ENCODE peak calls at places on chromosomes 2 and 18, in seven cellular contexts. One of them, this sample, is unnamed.

GRCh38 chr2:40043191-40043590 is 264.1 kb upstream of the THUMPD2 start:
- DNase-seq in HFF-Myc: no peak
- DNase-seq in neural progenitor cell: no peak
- DNase-seq in foreskin fibroblast: peak
- DNase-seq in CD8-positive, alpha-beta T cell: no peak
- DNase-seq in IMR-90: peak
- DNase-seq in Peyer's patch: no peak
- DNase-seq in this sample: no peak

GRCh38 chr2:1286929-1287328 is 126.3 kb upstream of the TPO start:
- DNase-seq in Peyer's patch: no peak
- DNase-seq in IMR-90: no peak
- DNase-seq in HFF-Myc: no peak
- DNase-seq in foreskin fibroblast: peak
- DNase-seq in CD8-positive, alpha-beta T cell: no peak
- DNase-seq in neural progenitor cell: no peak
- DNase-seq in this sample: no peak

GRCh38 chr2:160721089-160722040 is 227.8 kb upstream of the RBMS1 start:
- DNase-seq in neural progenitor cell: no peak
- DNase-seq in IMR-90: no peak
- DNase-seq in CD8-positive, alpha-beta T cell: no peak
- DNase-seq in HFF-Myc: no peak
- DNase-seq in foreskin fibroblast: no peak
- DNase-seq in Peyer's patch: no peak
- DNase-seq in this sample: no peak

GRCh38 chr2:151638188-151638933 is 95.9 kb downstream of the NEB start:
- DNase-seq in IMR-90: no peak
- DNase-seq in HFF-Myc: no peak
- DNase-seq in foreskin fibroblast: peak
- DNase-seq in neural progenitor cell: no peak
- DNase-seq in Peyer's patch: no peak
- DNase-seq in CD8-positive, alpha-beta T cell: peak
- DNase-seq in this sample: no peak

GRCh38 chr2:236852977-236853374 is 232.7 kb upstream of the COPS8 start:
- DNase-seq in Peyer's patch: no peak
- DNase-seq in foreskin fibroblast: no peak
- DNase-seq in IMR-90: no peak
- DNase-seq in neural progenitor cell: no peak
- DNase-seq in HFF-Myc: no peak
- DNase-seq in CD8-positive, alpha-beta T cell: no peak
- DNase-seq in this sample: no peak

GRCh38 chr2:179336782-179337534 is 72.3 kb upstream of the SESTD1 start:
- DNase-seq in CD8-positive, alpha-beta T cell: no peak
- DNase-seq in foreskin fibroblast: peak
- DNase-seq in Peyer's patch: no peak
- DNase-seq in IMR-90: peak
- DNase-seq in neural progenitor cell: peak
- DNase-seq in HFF-Myc: peak
- DNase-seq in this sample: peak

GRCh38 chr2:133859578-133859977 is 291.3 kb upstream of the NCKAP5 start:
- DNase-seq in foreskin fibroblast: no peak
- DNase-seq in HFF-Myc: no peak
- DNase-seq in CD8-positive, alpha-beta T cell: no peak
- DNase-seq in Peyer's patch: no peak
- DNase-seq in IMR-90: no peak
- DNase-seq in neural progenitor cell: no peak
- DNase-seq in this sample: no peak

GRCh38 chr2:63424329-63425078 is 163.8 kb downstream of the WDPCP start:
- DNase-seq in foreskin fibroblast: peak
- DNase-seq in CD8-positive, alpha-beta T cell: no peak
- DNase-seq in HFF-Myc: peak
- DNase-seq in Peyer's patch: no peak
- DNase-seq in IMR-90: peak
- DNase-seq in neural progenitor cell: peak
- DNase-seq in this sample: peak

GRCh38 chr2:219430633-219431615 is 3.7 kb upstream of the SPEG start:
- DNase-seq in CD8-positive, alpha-beta T cell: no peak
- DNase-seq in IMR-90: peak
- DNase-seq in neural progenitor cell: peak
- DNase-seq in Peyer's patch: no peak
- DNase-seq in HFF-Myc: no peak
- DNase-seq in foreskin fibroblast: peak
- DNase-seq in this sample: no peak

GRCh38 chr2:223459328-223459939 is 142.7 kb downstream of the SCG2 start:
- DNase-seq in neural progenitor cell: peak
- DNase-seq in HFF-Myc: no peak
- DNase-seq in Peyer's patch: no peak
- DNase-seq in CD8-positive, alpha-beta T cell: no peak
- DNase-seq in IMR-90: peak
- DNase-seq in foreskin fibroblast: peak
- DNase-seq in this sample: no peak

GRCh38 chr2:117921520-117921919 is 92.3 kb downstream of the CCDC93 start:
- DNase-seq in IMR-90: no peak
- DNase-seq in CD8-positive, alpha-beta T cell: no peak
- DNase-seq in HFF-Myc: no peak
- DNase-seq in Peyer's patch: no peak
- DNase-seq in foreskin fibroblast: no peak
- DNase-seq in neural progenitor cell: no peak
- DNase-seq in this sample: no peak

GRCh38 chr2:148531175-148532048 is 113.1 kb upstream of the EPC2 start:
- DNase-seq in Peyer's patch: no peak
- DNase-seq in IMR-90: no peak
- DNase-seq in foreskin fibroblast: no peak
- DNase-seq in neural progenitor cell: no peak
- DNase-seq in HFF-Myc: no peak
- DNase-seq in CD8-positive, alpha-beta T cell: no peak
- DNase-seq in this sample: no peak

GRCh38 chr2:145022671-145023330 is 502.9 kb upstream of the ZEB2 start:
- DNase-seq in Peyer's patch: no peak
- DNase-seq in foreskin fibroblast: peak
- DNase-seq in HFF-Myc: no peak
- DNase-seq in IMR-90: peak
- DNase-seq in CD8-positive, alpha-beta T cell: no peak
- DNase-seq in neural progenitor cell: no peak
- DNase-seq in this sample: no peak

GRCh38 chr2:140593159-140593558 is 1537.7 kb downstream of the LRP1B start:
- DNase-seq in HFF-Myc: no peak
- DNase-seq in CD8-positive, alpha-beta T cell: no peak
- DNase-seq in Peyer's patch: no peak
- DNase-seq in neural progenitor cell: no peak
- DNase-seq in IMR-90: no peak
- DNase-seq in foreskin fibroblast: no peak
- DNase-seq in this sample: no peak

GRCh38 chr18:78611201-78611800 is 368.3 kb upstream of the SALL3 start:
- DNase-seq in neural progenitor cell: no peak
- DNase-seq in IMR-90: no peak
- DNase-seq in Peyer's patch: no peak
- DNase-seq in foreskin fibroblast: no peak
- DNase-seq in HFF-Myc: no peak
- DNase-seq in CD8-positive, alpha-beta T cell: no peak
- DNase-seq in this sample: no peak

GRCh38 chr18:715626-716025 is 3.2 kb upstream of the ENOSF1 start:
- DNase-seq in HFF-Myc: no peak
- DNase-seq in neural progenitor cell: no peak
- DNase-seq in Peyer's patch: no peak
- DNase-seq in foreskin fibroblast: peak
- DNase-seq in CD8-positive, alpha-beta T cell: no peak
- DNase-seq in IMR-90: peak
- DNase-seq in this sample: peak

GRCh38 chr2:203586696-203587095 is 51.6 kb upstream of the RAPH1 start:
- DNase-seq in IMR-90: peak
- DNase-seq in neural progenitor cell: no peak
- DNase-seq in Peyer's patch: no peak
- DNase-seq in HFF-Myc: no peak
- DNase-seq in foreskin fibroblast: peak
- DNase-seq in CD8-positive, alpha-beta T cell: no peak
- DNase-seq in this sample: no peak

GRCh38 chr18:79517322-79517721 is 121.6 kb downstream of the NFATC1 start:
- DNase-seq in IMR-90: no peak
- DNase-seq in Peyer's patch: no peak
- DNase-seq in HFF-Myc: no peak
- DNase-seq in CD8-positive, alpha-beta T cell: no peak
- DNase-seq in neural progenitor cell: no peak
- DNase-seq in foreskin fibroblast: no peak
- DNase-seq in this sample: no peak

GRCh38 chr2:85665264-85665937 is 2.6 kb downstream of the SFTPB start:
- DNase-seq in CD8-positive, alpha-beta T cell: no peak
- DNase-seq in foreskin fibroblast: no peak
- DNase-seq in Peyer's patch: no peak
- DNase-seq in HFF-Myc: no peak
- DNase-seq in neural progenitor cell: no peak
- DNase-seq in IMR-90: no peak
- DNase-seq in this sample: no peak

GRCh38 chr2:191109888-191110287 is 40.9 kb downstream of the STAT4 start:
- DNase-seq in neural progenitor cell: no peak
- DNase-seq in foreskin fibroblast: no peak
- DNase-seq in HFF-Myc: no peak
- DNase-seq in Peyer's patch: no peak
- DNase-seq in IMR-90: no peak
- DNase-seq in CD8-positive, alpha-beta T cell: no peak
- DNase-seq in this sample: peak

GRCh38 chr2:102698369-102699111 is 63.3 kb upstream of the TMEM182 start:
- DNase-seq in neural progenitor cell: no peak
- DNase-seq in foreskin fibroblast: peak
- DNase-seq in IMR-90: no peak
- DNase-seq in Peyer's patch: peak
- DNase-seq in HFF-Myc: no peak
- DNase-seq in CD8-positive, alpha-beta T cell: no peak
- DNase-seq in this sample: no peak

GRCh38 chr2:158815650-158816049 is 20.5 kb downstream of the DAPL1 start:
- DNase-seq in Peyer's patch: no peak
- DNase-seq in foreskin fibroblast: no peak
- DNase-seq in HFF-Myc: no peak
- DNase-seq in CD8-positive, alpha-beta T cell: no peak
- DNase-seq in neural progenitor cell: no peak
- DNase-seq in IMR-90: no peak
- DNase-seq in this sample: no peak

GRCh38 chr2:205675861-205676516 is 6.3 kb upstream of the NRP2 start:
- DNase-seq in Peyer's patch: no peak
- DNase-seq in IMR-90: peak
- DNase-seq in HFF-Myc: no peak
- DNase-seq in foreskin fibroblast: peak
- DNase-seq in neural progenitor cell: peak
- DNase-seq in CD8-positive, alpha-beta T cell: no peak
- DNase-seq in this sample: peak

GRCh38 chr2:44553456-44553855 is 191.7 kb downstream of the CAMKMT start:
- DNase-seq in HFF-Myc: peak
- DNase-seq in IMR-90: peak
- DNase-seq in foreskin fibroblast: peak
- DNase-seq in Peyer's patch: no peak
- DNase-seq in neural progenitor cell: no peak
- DNase-seq in CD8-positive, alpha-beta T cell: no peak
- DNase-seq in this sample: peak

GRCh38 chr2:177265386-177265690 is 811 bp upstream of the NFE2L2 start:
- DNase-seq in Peyer's patch: no peak
- DNase-seq in IMR-90: peak
- DNase-seq in HFF-Myc: no peak
- DNase-seq in neural progenitor cell: no peak
- DNase-seq in foreskin fibroblast: peak
- DNase-seq in CD8-positive, alpha-beta T cell: no peak
- DNase-seq in this sample: no peak

GRCh38 chr2:167186465-167186864 is 298.2 kb downstream of the XIRP2 start:
- DNase-seq in IMR-90: no peak
- DNase-seq in neural progenitor cell: no peak
- DNase-seq in foreskin fibroblast: no peak
- DNase-seq in Peyer's patch: no peak
- DNase-seq in HFF-Myc: no peak
- DNase-seq in CD8-positive, alpha-beta T cell: no peak
- DNase-seq in this sample: no peak

GRCh38 chr2:43318791-43319190 is 92.4 kb upstream of the ZFP36L2 start:
- DNase-seq in foreskin fibroblast: peak
- DNase-seq in neural progenitor cell: no peak
- DNase-seq in Peyer's patch: no peak
- DNase-seq in HFF-Myc: no peak
- DNase-seq in CD8-positive, alpha-beta T cell: no peak
- DNase-seq in IMR-90: peak
- DNase-seq in this sample: no peak

GRCh38 chr2:134098258-134098785 is 155.6 kb upstream of the MGAT5 start:
- DNase-seq in neural progenitor cell: no peak
- DNase-seq in IMR-90: no peak
- DNase-seq in CD8-positive, alpha-beta T cell: no peak
- DNase-seq in Peyer's patch: no peak
- DNase-seq in HFF-Myc: no peak
- DNase-seq in foreskin fibroblast: no peak
- DNase-seq in this sample: no peak

GRCh38 chr18:58991127-58991798 is 126.6 kb downstream of the ZNF532 start:
- DNase-seq in neural progenitor cell: no peak
- DNase-seq in HFF-Myc: no peak
- DNase-seq in CD8-positive, alpha-beta T cell: no peak
- DNase-seq in Peyer's patch: no peak
- DNase-seq in IMR-90: peak
- DNase-seq in foreskin fibroblast: peak
- DNase-seq in this sample: no peak

GRCh38 chr2:37005118-37005868 is 39.0 kb upstream of the STRN start:
- DNase-seq in neural progenitor cell: peak
- DNase-seq in Peyer's patch: no peak
- DNase-seq in HFF-Myc: peak
- DNase-seq in IMR-90: peak
- DNase-seq in foreskin fibroblast: peak
- DNase-seq in CD8-positive, alpha-beta T cell: no peak
- DNase-seq in this sample: no peak
- TF ChIP-seq CTCF in neural progenitor cell: no peak
- TF ChIP-seq CTCF in Peyer's patch: peak
- TF ChIP-seq CTCF in HFF-Myc: peak
- TF ChIP-seq CTCF in IMR-90: peak
- TF ChIP-seq CTCF in foreskin fibroblast: peak
- TF ChIP-seq CTCF in CD8-positive, alpha-beta T cell: no peak
- TF ChIP-seq CTCF in this sample: peak

GRCh38 chr2:188973650-188974049 is 523 bp upstream of the COL3A1 start:
- DNase-seq in IMR-90: no peak
- DNase-seq in CD8-positive, alpha-beta T cell: no peak
- DNase-seq in foreskin fibroblast: peak
- DNase-seq in neural progenitor cell: no peak
- DNase-seq in HFF-Myc: no peak
- DNase-seq in Peyer's patch: no peak
- DNase-seq in this sample: no peak
- H3K4me3 ChIP-seq in IMR-90: peak
- H3K4me3 ChIP-seq in CD8-positive, alpha-beta T cell: no peak
- H3K4me3 ChIP-seq in foreskin fibroblast: peak
- H3K4me3 ChIP-seq in neural progenitor cell: no peak
- H3K4me3 ChIP-seq in HFF-Myc: peak
- H3K4me3 ChIP-seq in Peyer's patch: no peak
- H3K4me3 ChIP-seq in this sample: no peak

GRCh38 chr2:231932985-231933915 is 7.1 kb upstream of the NPPC start:
- DNase-seq in HFF-Myc: no peak
- DNase-seq in CD8-positive, alpha-beta T cell: no peak
- DNase-seq in Peyer's patch: no peak
- DNase-seq in neural progenitor cell: no peak
- DNase-seq in foreskin fibroblast: no peak
- DNase-seq in IMR-90: no peak
- DNase-seq in this sample: no peak
- TF ChIP-seq CTCF in HFF-Myc: no peak
- TF ChIP-seq CTCF in CD8-positive, alpha-beta T cell: no peak
- TF ChIP-seq CTCF in Peyer's patch: no peak
- TF ChIP-seq CTCF in neural progenitor cell: no peak
- TF ChIP-seq CTCF in foreskin fibroblast: no peak
- TF ChIP-seq CTCF in IMR-90: no peak
- TF ChIP-seq CTCF in this sample: peak

DNA sequence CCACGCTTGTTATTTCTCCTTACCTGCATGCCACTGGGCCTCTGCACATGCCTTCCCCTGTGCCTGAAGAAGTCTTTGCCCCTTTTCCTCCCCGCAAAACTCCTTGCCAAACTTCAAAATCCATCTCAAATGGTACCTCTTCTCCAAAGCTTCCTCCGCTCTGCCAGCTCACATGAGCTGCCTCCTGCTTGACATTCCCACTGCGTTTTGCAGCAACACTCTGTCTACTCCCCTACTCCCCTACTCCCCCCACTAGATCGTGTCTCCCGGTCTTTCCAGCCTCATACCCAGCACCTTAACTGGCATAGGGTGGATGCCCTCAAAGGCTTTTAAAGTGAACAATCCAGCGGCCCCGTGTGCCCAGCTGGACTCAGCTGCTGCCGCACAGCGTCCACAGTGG is 65.8 kb downstream of the TNS1 start:
- DNase-seq in foreskin fibroblast: no peak
- DNase-seq in IMR-90: no peak
- DNase-seq in Peyer's patch: no peak
- DNase-seq in CD8-positive, alpha-beta T cell: no peak
- DNase-seq in HFF-Myc: no peak
- DNase-seq in neural progenitor cell: no peak
- DNase-seq in this sample: no peak
- H3K4me3 ChIP-seq in foreskin fibroblast: no peak
- H3K4me3 ChIP-seq in IMR-90: no peak
- H3K4me3 ChIP-seq in Peyer's patch: peak
- H3K4me3 ChIP-seq in CD8-positive, alpha-beta T cell: no peak
- H3K4me3 ChIP-seq in HFF-Myc: no peak
- H3K4me3 ChIP-seq in neural progenitor cell: no peak
- H3K4me3 ChIP-seq in this sample: no peak

This sample was measured in astrocyte of the cerebellum.